ENCODE peak calls at places on chromosomes 12 and 14, in eight cellular contexts. I, D, S, L, P, B, Q and H are unnamed samples.

GRCh38 chr14:51430600-51430999 is 190.6 kb downstream of the TMX1 start:
- DNase-seq in D (no peak), Q (no peak), B (no peak), S (no peak), L (no peak), I (no peak), P (no peak), H (no peak)

GRCh38 chr14:54226103-54226502 is 170.7 kb upstream of the CDKN3 start:
- DNase-seq in D (peak; percentile 20), I (no peak), S (no peak), L (no peak), P (no peak), Q (no peak), B (no peak), H (no peak)

GRCh38 chr12:80565276-80565675 is 121.2 kb downstream of the PTPRQ start:
- DNase-seq in Q (no peak), P (no peak), D (peak; percentile 84), I (peak; percentile 25), S (no peak), B (no peak), L (no peak), H (no peak)

GRCh38 chr12:46523446-46523845 is 150.9 kb upstream of the SLC38A2 start:
- DNase-seq in P (no peak), I (peak; percentile 12), B (no peak), L (no peak), S (no peak), D (peak; percentile 40), Q (no peak), H (no peak)

GRCh38 chr14:65302571-65303184 is 109.9 kb upstream of the FUT8 start:
- DNase-seq in D (no peak), L (no peak), B (no peak), S (no peak), P (no peak), Q (no peak), I (no peak), H (no peak)

GRCh38 chr12:121060149-121061001 is 21.3 kb upstream of the OASL start:
- DNase-seq in P (peak; percentile 67), S (peak; percentile 63), Q (peak; percentile 53), B (no peak), I (peak; percentile 24), D (peak; percentile 33), L (no peak), H (no peak)

GRCh38 chr12:55675671-55676070 is 32.0 kb downstream of the ITGA7 start:
- DNase-seq in D (no peak), L (no peak), Q (no peak), I (no peak), B (no peak), S (peak; percentile 4), P (no peak), H (no peak)

GRCh38 chr12:62783881-62784280 is 151.1 kb downstream of the PPM1H start:
- DNase-seq in I (no peak), Q (no peak), S (no peak), P (no peak), B (no peak), D (no peak), L (peak; percentile 77), H (no peak)

GRCh38 chr14:68779761-68780323 is 13.0 kb downstream of the ZFP36L1 start:
- DNase-seq in P (peak; percentile 94), B (peak; percentile 49), S (peak; percentile 68), D (peak; percentile 91), I (peak; percentile 70), L (no peak), Q (peak; percentile 26), H (peak; percentile 97)

GRCh38 chr12:99898645-99899044 is 86.1 kb downstream of the ANKS1B start:
- DNase-seq in P (no peak), I (no peak), Q (no peak), L (no peak), B (no peak), S (no peak), D (no peak), H (no peak)
- TF ChIP-seq CTCF in P (no peak), I (no peak), Q (no peak), L (no peak), B (no peak), S (no peak), D (no peak), H (no peak)

DNA sequence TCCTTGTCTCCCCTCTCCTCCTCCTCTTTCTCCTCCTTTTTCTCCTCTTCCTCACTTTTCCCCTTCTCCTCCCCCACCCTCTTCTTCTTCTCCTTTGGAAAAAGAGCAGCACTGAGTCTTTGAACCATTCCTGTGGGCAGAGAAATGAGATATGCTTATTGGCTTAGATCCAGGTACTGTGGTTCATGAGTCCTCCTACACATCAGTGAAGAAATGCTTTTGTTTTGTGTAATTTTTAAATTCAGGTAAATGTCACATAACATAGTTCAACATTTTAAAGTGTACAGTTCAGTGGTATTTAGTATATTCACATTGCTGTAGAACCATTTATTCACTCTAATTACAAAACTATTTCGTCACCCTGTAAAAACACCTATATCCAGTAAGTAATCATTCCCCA is 402.1 kb downstream of the AACS start:
- DNase-seq in S (no peak), B (no peak), L (no peak), P (no peak), D (no peak), Q (no peak), I (no peak), H (no peak)
- H3K4me3 ChIP-seq in S (no peak overlapping the region), B (no peak overlapping the region), L (no peak overlapping the region), P (no peak overlapping the region), D (no peak overlapping the region), Q (no peak overlapping the region), I (no peak overlapping the region), H (no peak overlapping the region)

GRCh38 chr12:13504736-13505135 is 308.2 kb downstream of the EMP1 start:
- DNase-seq in L (no peak), Q (no peak), D (no peak), P (no peak), I (no peak), B (no peak), S (no peak), H (no peak)

GRCh38 chr12:13503094-13503835 is 306.7 kb downstream of the EMP1 start:
- DNase-seq in I (no peak), Q (no peak), D (no peak), L (no peak), S (no peak), B (no peak), P (no peak), H (no peak)

GRCh38 chr12:13505224-13505623 is 308.7 kb downstream of the EMP1 start:
- DNase-seq in S (no peak), B (no peak), Q (no peak), L (no peak), D (no peak), I (no peak), P (no peak), H (no peak)

GRCh38 chr12:13505636-13506035 is 309.1 kb downstream of the EMP1 start:
- DNase-seq in B (no peak), S (no peak), D (no peak), I (no peak), P (no peak), L (no peak), Q (no peak), H (no peak)

GRCh38 chr12:13504074-13504473 is 307.5 kb downstream of the EMP1 start:
- DNase-seq in L (no peak), S (no peak), I (peak; percentile 1), P (no peak), Q (no peak), D (no peak), B (no peak), H (no peak)
- H3K27me3 ChIP-seq in L (no peaks in the 10 kb centered on the region), S (no peaks in the 10 kb centered on the region), I (no peaks in the 10 kb centered on the region), P (no peaks in the 10 kb centered on the region), Q (no peaks in the 10 kb centered on the region), D (no peaks in the 10 kb centered on the region), B (no peaks in the 10 kb centered on the region), H (no peaks in the 10 kb centered on the region)

DNA sequence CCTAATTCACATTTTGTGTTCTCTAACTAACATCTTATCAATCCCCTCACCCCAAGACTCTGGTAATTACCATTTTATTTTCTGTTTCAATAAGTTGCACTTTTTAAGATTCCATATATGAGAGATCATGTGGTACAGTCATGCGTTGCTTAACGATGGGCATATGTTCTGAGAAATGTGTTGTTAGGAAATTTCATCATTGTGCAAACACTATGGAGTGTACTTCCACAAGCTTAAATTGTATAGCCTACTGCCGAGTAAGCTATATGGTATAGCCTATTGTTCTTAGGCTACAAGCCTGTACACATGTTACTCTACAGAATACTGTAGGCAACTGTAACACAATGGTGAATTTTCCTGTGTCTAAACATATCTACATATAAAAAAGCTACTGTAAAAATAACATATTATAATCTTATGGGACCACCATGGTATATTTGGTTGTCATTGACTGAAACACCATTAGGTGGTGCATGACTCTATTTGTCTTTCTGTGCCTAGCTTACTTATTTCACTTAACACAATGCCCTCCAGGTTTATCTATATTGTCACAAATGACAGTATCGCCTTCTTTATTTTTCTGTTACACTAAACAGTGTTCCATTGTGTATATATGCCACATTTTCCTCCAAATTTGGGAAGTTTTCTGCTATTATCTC is 473.4 kb upstream of the LMO3 start:
- DNase-seq in I (no peak), Q (no peak), L (no peak), S (no peak), D (no peak), B (no peak), P (no peak), H (no peak)
- TF ChIP-seq CTCF in I (no peak), Q (no peak), L (no peak), S (no peak), D (no peak), B (no peak), P (no peak), H (peak; percentile 1)

DNA sequence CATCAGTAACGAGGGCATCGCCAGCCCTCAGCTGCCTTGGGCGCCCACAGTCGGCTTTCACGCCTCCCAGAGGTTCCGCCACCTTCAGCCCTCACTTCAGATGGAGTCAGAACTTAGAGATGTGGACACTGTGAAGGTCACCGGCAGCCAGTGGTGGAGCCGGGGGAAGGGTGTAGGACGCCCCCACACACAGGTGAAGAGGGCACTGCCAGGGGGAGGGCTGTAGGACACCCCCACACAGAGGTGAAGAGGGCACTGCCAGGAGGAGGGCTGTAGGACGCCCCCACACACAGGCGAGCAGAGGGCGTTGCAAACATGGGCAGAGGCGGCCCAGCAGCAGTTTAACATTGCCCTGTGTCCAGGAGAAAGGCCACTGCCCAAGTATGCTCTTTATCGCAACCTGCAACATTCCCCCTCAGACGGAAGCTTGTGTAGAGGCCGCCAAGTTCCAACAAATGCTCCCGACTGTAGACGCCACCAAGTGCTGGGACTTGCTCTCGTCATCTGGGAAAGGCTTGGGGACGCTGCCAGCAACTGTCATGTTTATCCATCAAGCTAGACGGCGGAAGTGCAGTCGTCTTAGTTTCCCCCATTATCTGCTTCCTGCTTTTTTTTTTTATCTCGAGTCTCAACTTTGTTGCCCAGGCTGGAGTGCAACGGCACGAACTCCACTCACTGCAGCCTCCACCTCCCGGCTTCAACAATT is 4.9 kb upstream of the ANKLE2 start:
- DNase-seq in I (no peak), S (no peak), P (no peak), Q (peak; percentile 44), B (no peak), L (no peak), D (peak; percentile 27), H (no peak)
- H3K4me3 ChIP-seq in I (no peak overlapping the region), S (no peak overlapping the region), P (no peak overlapping the region), Q (no peak overlapping the region), B (no peak overlapping the region), L (no peak overlapping the region), D (no peak overlapping the region), H (no peak overlapping the region)